ENCODE peak calls at places on chromosomes 3 and 15, in eight cellular contexts. One of them, this sample, is unnamed.

GRCh38 chr3:126102530-126102951 is 18.6 kb upstream of the SLC41A3 start:
- DNase-seq in stomach: no peak
- DNase-seq in BJ: no peak
- DNase-seq in colonic mucosa: peak; percentile 28
- DNase-seq in transverse colon: peak; percentile 62
- DNase-seq in activated B cell treated with CpG ODN at 0.5 μM for 24 hours: no peak
- DNase-seq in H9: no peak
- DNase-seq in choroid plexus epithelial cell: no peak
- DNase-seq in this sample: no peak

GRCh38 chr3:68861521-68861920 is 70.8 kb downstream of the TAFA4 start:
- DNase-seq in stomach: no peak
- DNase-seq in choroid plexus epithelial cell: no peak
- DNase-seq in H9: no peak
- DNase-seq in transverse colon: no peak
- DNase-seq in BJ: no peak
- DNase-seq in activated B cell treated with CpG ODN at 0.5 μM for 24 hours: no peak
- DNase-seq in colonic mucosa: no peak
- DNase-seq in this sample: no peak

GRCh38 chr3:56205406-56205805 is 262.9 kb downstream of the ERC2 start:
- DNase-seq in activated B cell treated with CpG ODN at 0.5 μM for 24 hours: no peak
- DNase-seq in choroid plexus epithelial cell: no peak
- DNase-seq in colonic mucosa: no peak
- DNase-seq in transverse colon: no peak
- DNase-seq in H9: no peak
- DNase-seq in stomach: no peak
- DNase-seq in BJ: no peak
- DNase-seq in this sample: no peak

GRCh38 chr3:80244390-80244789 is 476.6 kb upstream of the ROBO1 start:
- DNase-seq in BJ: peak; percentile 4
- DNase-seq in H9: no peak
- DNase-seq in choroid plexus epithelial cell: peak; percentile 93
- DNase-seq in transverse colon: peak; percentile 7
- DNase-seq in activated B cell treated with CpG ODN at 0.5 μM for 24 hours: no peak
- DNase-seq in colonic mucosa: peak; percentile 21
- DNase-seq in stomach: no peak
- DNase-seq in this sample: no peak

GRCh38 chr3:164397462-164397861 is 680.8 kb downstream of the SI start:
- DNase-seq in transverse colon: no peak
- DNase-seq in activated B cell treated with CpG ODN at 0.5 μM for 24 hours: no peak
- DNase-seq in BJ: no peak
- DNase-seq in choroid plexus epithelial cell: no peak
- DNase-seq in stomach: no peak
- DNase-seq in colonic mucosa: no peak
- DNase-seq in H9: no peak
- DNase-seq in this sample: no peak

GRCh38 chr15:84862214-84862975 is 22.1 kb upstream of the SLC28A1 start:
- DNase-seq in activated B cell treated with CpG ODN at 0.5 μM for 24 hours: no peak
- DNase-seq in colonic mucosa: no peak
- DNase-seq in stomach: no peak
- DNase-seq in H9: no peak
- DNase-seq in choroid plexus epithelial cell: no peak
- DNase-seq in BJ: no peak
- DNase-seq in transverse colon: no peak
- DNase-seq in this sample: no peak

GRCh38 chr3:33645060-33645841 is 72.8 kb downstream of the CLASP2 start:
- DNase-seq in BJ: no peak
- DNase-seq in stomach: no peak
- DNase-seq in activated B cell treated with CpG ODN at 0.5 μM for 24 hours: no peak
- DNase-seq in H9: no peak
- DNase-seq in transverse colon: no peak
- DNase-seq in colonic mucosa: no peak
- DNase-seq in choroid plexus epithelial cell: peak; percentile 57
- DNase-seq in this sample: no peak

GRCh38 chr3:157447026-157447694 is 10.5 kb downstream of the PTX3 start:
- DNase-seq in transverse colon: no peak
- DNase-seq in BJ: no peak
- DNase-seq in colonic mucosa: no peak
- DNase-seq in choroid plexus epithelial cell: peak; percentile 86
- DNase-seq in stomach: no peak
- DNase-seq in activated B cell treated with CpG ODN at 0.5 μM for 24 hours: no peak
- DNase-seq in H9: no peak
- DNase-seq in this sample: peak; percentile 17

GRCh38 chr3:189389346-189389745 is 217.6 kb downstream of the TPRG1 start:
- DNase-seq in colonic mucosa: no peak
- DNase-seq in stomach: no peak
- DNase-seq in transverse colon: no peak
- DNase-seq in H9: no peak
- DNase-seq in choroid plexus epithelial cell: no peak
- DNase-seq in activated B cell treated with CpG ODN at 0.5 μM for 24 hours: no peak
- DNase-seq in BJ: no peak
- DNase-seq in this sample: no peak

GRCh38 chr3:30502051-30502741 is 104.2 kb upstream of the TGFBR2 start:
- DNase-seq in transverse colon: no peak
- DNase-seq in activated B cell treated with CpG ODN at 0.5 μM for 24 hours: no peak
- DNase-seq in colonic mucosa: no peak
- DNase-seq in choroid plexus epithelial cell: no peak
- DNase-seq in H9: no peak
- DNase-seq in BJ: no peak
- DNase-seq in stomach: no peak
- DNase-seq in this sample: no peak

GRCh38 chr3:53921296-53921695 is 29.6 kb upstream of the SELENOK start:
- DNase-seq in BJ: no peak
- DNase-seq in H9: no peak
- DNase-seq in activated B cell treated with CpG ODN at 0.5 μM for 24 hours: no peak
- DNase-seq in stomach: no peak
- DNase-seq in colonic mucosa: no peak
- DNase-seq in choroid plexus epithelial cell: peak; percentile 47
- DNase-seq in transverse colon: no peak
- DNase-seq in this sample: no peak

GRCh38 chr3:154334973-154335420 is 10.7 kb upstream of the DHX36 start:
- DNase-seq in colonic mucosa: no peak
- DNase-seq in BJ: no peak
- DNase-seq in activated B cell treated with CpG ODN at 0.5 μM for 24 hours: no peak
- DNase-seq in stomach: no peak
- DNase-seq in choroid plexus epithelial cell: peak; percentile 66
- DNase-seq in transverse colon: no peak
- DNase-seq in H9: no peak
- DNase-seq in this sample: peak; percentile 30

GRCh38 chr3:174397848-174398247 is 461.3 kb upstream of the NAALADL2 start:
- DNase-seq in stomach: no peak
- DNase-seq in transverse colon: no peak
- DNase-seq in BJ: no peak
- DNase-seq in colonic mucosa: no peak
- DNase-seq in H9: no peak
- DNase-seq in choroid plexus epithelial cell: peak; percentile 72
- DNase-seq in activated B cell treated with CpG ODN at 0.5 μM for 24 hours: no peak
- DNase-seq in this sample: no peak

GRCh38 chr3:29281265-29282228 is 676 bp downstream of the RBMS3 start:
- DNase-seq in colonic mucosa: no peak
- DNase-seq in activated B cell treated with CpG ODN at 0.5 μM for 24 hours: no peak
- DNase-seq in BJ: no peak
- DNase-seq in transverse colon: no peak
- DNase-seq in stomach: no peak
- DNase-seq in choroid plexus epithelial cell: peak; percentile 70
- DNase-seq in H9: peak; percentile 29
- DNase-seq in this sample: no peak

GRCh38 chr15:101620645-101621044 is 31.5 kb downstream of the TM2D3 start:
- DNase-seq in stomach: no peak
- DNase-seq in colonic mucosa: no peak
- DNase-seq in transverse colon: no peak
- DNase-seq in H9: no peak
- DNase-seq in activated B cell treated with CpG ODN at 0.5 μM for 24 hours: no peak
- DNase-seq in BJ: no peak
- DNase-seq in choroid plexus epithelial cell: no peak
- DNase-seq in this sample: no peak

DNA sequence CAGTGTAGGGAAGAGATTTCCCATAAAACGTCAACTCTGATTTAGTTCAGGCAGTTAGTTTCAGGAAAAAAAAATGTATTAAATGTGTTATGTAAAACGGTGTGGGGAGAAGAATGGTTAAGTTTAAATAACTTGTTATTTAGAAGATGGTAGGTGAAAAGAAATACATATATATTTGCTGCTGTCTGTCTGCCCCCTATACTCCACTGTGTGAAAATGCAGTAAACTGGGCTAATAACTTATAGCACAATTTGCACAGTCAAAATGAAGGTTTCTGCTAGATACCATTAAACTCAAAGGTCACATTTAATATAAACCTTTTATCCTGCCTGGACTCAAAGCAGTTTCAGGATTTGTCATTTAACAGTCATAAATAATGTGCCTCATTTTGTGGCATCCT is 515.0 kb downstream of the FGF12 start:
- DNase-seq in BJ: no peak
- DNase-seq in stomach: no peak
- DNase-seq in choroid plexus epithelial cell: no peak
- DNase-seq in H9: no peak
- DNase-seq in activated B cell treated with CpG ODN at 0.5 μM for 24 hours: no peak
- DNase-seq in colonic mucosa: no peak
- DNase-seq in transverse colon: no peak
- DNase-seq in this sample: no peak
- TF ChIP-seq CTCF in BJ: no peak
- TF ChIP-seq CTCF in stomach: no peak
- TF ChIP-seq CTCF in choroid plexus epithelial cell: no peak
- TF ChIP-seq CTCF in H9: peak; percentile 42
- TF ChIP-seq CTCF in activated B cell treated with CpG ODN at 0.5 μM for 24 hours: no peak
- TF ChIP-seq CTCF in colonic mucosa: no peak
- TF ChIP-seq CTCF in transverse colon: no peak
- TF ChIP-seq CTCF in this sample: no peak

GRCh38 chr15:41559489-41560177 is 621 bp downstream of the TYRO3 start:
- DNase-seq in choroid plexus epithelial cell: no peak
- DNase-seq in stomach: no peak
- DNase-seq in transverse colon: no peak
- DNase-seq in colonic mucosa: peak; percentile 31
- DNase-seq in BJ: no peak
- DNase-seq in activated B cell treated with CpG ODN at 0.5 μM for 24 hours: no peak
- DNase-seq in H9: peak; percentile 44
- DNase-seq in this sample: peak; percentile 3

GRCh38 chr15:41562258-41562657 is 3.2 kb downstream of the TYRO3 start:
- DNase-seq in activated B cell treated with CpG ODN at 0.5 μM for 24 hours: no peak
- DNase-seq in stomach: no peak
- DNase-seq in colonic mucosa: no peak
- DNase-seq in H9: no peak
- DNase-seq in choroid plexus epithelial cell: peak; percentile 60
- DNase-seq in transverse colon: no peak
- DNase-seq in BJ: no peak
- DNase-seq in this sample: no peak

GRCh38 chr15:41561104-41561776 is 2.2 kb downstream of the TYRO3 start:
- DNase-seq in colonic mucosa: no peak
- DNase-seq in BJ: no peak
- DNase-seq in activated B cell treated with CpG ODN at 0.5 μM for 24 hours: no peak
- DNase-seq in H9: no peak
- DNase-seq in stomach: no peak
- DNase-seq in choroid plexus epithelial cell: no peak
- DNase-seq in transverse colon: no peak
- DNase-seq in this sample: no peak

GRCh38 chr15:41562784-41563198 is 3.8 kb downstream of the TYRO3 start:
- DNase-seq in BJ: no peak
- DNase-seq in stomach: no peak
- DNase-seq in choroid plexus epithelial cell: peak; percentile 41
- DNase-seq in colonic mucosa: no peak
- DNase-seq in activated B cell treated with CpG ODN at 0.5 μM for 24 hours: no peak
- DNase-seq in H9: no peak
- DNase-seq in transverse colon: no peak
- DNase-seq in this sample: no peak

GRCh38 chr15:41561777-41562145 is 2.7 kb downstream of the TYRO3 start:
- DNase-seq in stomach: no peak
- DNase-seq in transverse colon: peak; percentile 24
- DNase-seq in choroid plexus epithelial cell: peak; percentile 83
- DNase-seq in activated B cell treated with CpG ODN at 0.5 μM for 24 hours: no peak
- DNase-seq in H9: peak; percentile 75
- DNase-seq in BJ: no peak
- DNase-seq in colonic mucosa: no peak
- DNase-seq in this sample: no peak
- TF ChIP-seq CTCF in stomach: no peak
- TF ChIP-seq CTCF in transverse colon: no peak
- TF ChIP-seq CTCF in choroid plexus epithelial cell: peak; percentile 54
- TF ChIP-seq CTCF in activated B cell treated with CpG ODN at 0.5 μM for 24 hours: no peak
- TF ChIP-seq CTCF in H9: peak; percentile 49
- TF ChIP-seq CTCF in BJ: peak; percentile 24
- TF ChIP-seq CTCF in colonic mucosa: no peak
- TF ChIP-seq CTCF in this sample: no peak

DNA sequence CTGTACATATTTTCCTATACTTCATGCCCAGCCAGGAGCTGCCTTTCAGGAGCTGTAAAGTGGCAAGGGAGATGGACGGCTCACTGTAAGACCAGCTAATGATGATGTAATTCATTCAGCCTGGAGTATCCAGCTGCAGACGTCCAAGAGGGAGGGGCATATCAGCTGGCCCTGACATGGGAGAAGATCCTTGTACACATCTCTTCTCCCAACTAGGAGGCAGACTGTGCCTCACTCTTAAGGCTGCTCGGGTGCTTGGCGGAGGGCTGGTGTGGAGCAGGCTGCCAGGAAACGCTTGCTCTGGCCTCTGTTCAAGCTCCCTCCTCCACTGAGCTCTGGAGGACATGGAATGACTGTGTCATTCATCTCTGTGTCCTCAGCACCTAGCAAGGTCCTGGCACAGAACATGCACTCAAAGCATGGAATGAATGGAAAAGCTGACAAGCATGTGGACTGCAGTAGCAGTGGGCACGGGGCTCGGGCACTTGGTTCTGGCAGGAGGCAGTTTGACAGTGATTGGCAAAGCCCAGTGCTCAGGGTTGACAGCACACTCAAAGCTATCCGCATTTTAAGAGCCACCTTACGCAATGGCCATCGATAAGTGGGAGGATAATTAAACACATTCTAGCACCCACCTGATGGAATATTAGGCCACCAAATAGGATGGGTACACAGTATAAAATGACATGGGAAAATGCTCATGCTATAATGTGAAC is 72.4 kb downstream of the TBC1D2B start:
- DNase-seq in H9: no peak
- DNase-seq in transverse colon: peak; percentile 60
- DNase-seq in choroid plexus epithelial cell: peak; percentile 92
- DNase-seq in activated B cell treated with CpG ODN at 0.5 μM for 24 hours: no peak
- DNase-seq in stomach: peak; percentile 84
- DNase-seq in BJ: peak; percentile 44
- DNase-seq in colonic mucosa: peak; percentile 52
- DNase-seq in this sample: no peak
- TF ChIP-seq CTCF in H9: no peak
- TF ChIP-seq CTCF in transverse colon: no peak
- TF ChIP-seq CTCF in choroid plexus epithelial cell: peak; percentile 50
- TF ChIP-seq CTCF in activated B cell treated with CpG ODN at 0.5 μM for 24 hours: no peak
- TF ChIP-seq CTCF in stomach: no peak
- TF ChIP-seq CTCF in BJ: peak; percentile 47
- TF ChIP-seq CTCF in colonic mucosa: no peak
- TF ChIP-seq CTCF in this sample: no peak

DNA sequence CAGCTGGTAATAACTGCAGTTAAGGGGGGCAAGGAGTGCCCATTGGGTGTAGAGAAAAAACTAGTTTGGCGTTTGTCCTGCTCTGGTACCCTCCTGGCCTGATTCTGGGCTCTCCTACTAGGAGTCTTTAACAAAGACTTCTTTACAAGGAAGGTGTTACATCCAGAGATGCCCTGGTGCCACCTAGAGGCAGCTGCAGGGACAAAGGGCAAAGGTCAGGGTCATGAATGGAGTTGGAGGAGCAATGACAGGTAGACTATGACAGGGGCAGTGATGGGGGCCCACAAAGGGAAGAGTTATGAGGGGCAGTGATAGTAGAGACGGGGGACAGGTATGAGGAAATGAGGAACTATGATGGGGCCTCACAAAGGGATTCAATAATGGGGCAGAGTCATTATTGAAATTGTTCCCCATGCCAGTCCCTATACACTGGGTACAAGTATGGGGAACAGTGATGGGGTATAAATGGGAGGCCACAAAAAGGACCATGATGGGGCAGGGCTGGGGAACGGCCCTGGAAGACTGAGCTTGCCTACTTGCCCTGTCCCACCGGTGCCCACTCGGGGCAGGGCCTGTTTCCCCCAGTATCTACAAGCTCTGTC is 7.9 kb downstream of the CCDC71 start:
- DNase-seq in choroid plexus epithelial cell: no peak
- DNase-seq in colonic mucosa: peak; percentile 79
- DNase-seq in H9: peak; percentile 65
- DNase-seq in BJ: no peak
- DNase-seq in transverse colon: peak; percentile 64
- DNase-seq in activated B cell treated with CpG ODN at 0.5 μM for 24 hours: peak; percentile 26
- DNase-seq in stomach: peak; percentile 62
- DNase-seq in this sample: peak; percentile 60
- TF ChIP-seq CTCF in choroid plexus epithelial cell: peak; percentile 19
- TF ChIP-seq CTCF in colonic mucosa: peak; percentile 40
- TF ChIP-seq CTCF in H9: peak; percentile 73
- TF ChIP-seq CTCF in BJ: peak; percentile 30
- TF ChIP-seq CTCF in transverse colon: peak; percentile 29
- TF ChIP-seq CTCF in activated B cell treated with CpG ODN at 0.5 μM for 24 hours: no peak
- TF ChIP-seq CTCF in stomach: no peak
- TF ChIP-seq CTCF in this sample: peak; percentile 58